ENCODE peak calls at places on chromosomes 3 and 15, in four cellular contexts. R is GM23338, K is fibroblast of pulmonary artery, D is stomach. Y is an unnamed sample.

GRCh38 chr3:24495334-24495994 is 814 bp upstream of the THRB start:
- DNase-seq in D (peak), K (no peak), R (peak), Y (no peak)

GRCh38 chr3:134923286-134923685 is 128.2 kb downstream of the EPHB1 start:
- DNase-seq in D (no peak), R (no peak), K (no peak), Y (no peak)

GRCh38 chr15:90946538-90946937 is 8.1 kb upstream of the RCCD1 start:
- DNase-seq in R (no peak), D (no peak), K (no peak), Y (no peak)

GRCh38 chr15:65981837-65982696 is 112.8 kb downstream of the RAB11A start:
- DNase-seq in K (no peak), D (peak), R (peak), Y (no peak)

GRCh38 chr3:191894406-191894805 is 433.4 kb downstream of the PYDC2 start:
- DNase-seq in D (no peak), R (peak), K (no peak), Y (no peak)

GRCh38 chr15:55588070-55588817 is at the start of gene PYGO1:
- DNase-seq in K (peak), D (peak), R (peak), Y (no peak)

GRCh38 chr15:38638841-38639240 is 74.2 kb upstream of the RASGRP1 start:
- DNase-seq in K (no peak), D (no peak), R (no peak), Y (no peak)

GRCh38 chr15:71844916-71845315 is 34.6 kb downstream of the NR2E3 start:
- DNase-seq in K (no peak), R (no peak), D (no peak), Y (no peak)

GRCh38 chr3:162525052-162525451 is 1028.4 kb downstream of the OTOL1 start:
- DNase-seq in D (no peak), R (no peak), K (peak), Y (no peak)

GRCh38 chr15:39692464-39693327 is 89.9 kb downstream of the FSIP1 start:
- DNase-seq in K (no peak), R (peak), D (no peak), Y (peak)

GRCh38 chr3:56005196-56005805 is 463.0 kb downstream of the ERC2 start:
- DNase-seq in R (peak), D (no peak), K (no peak), Y (no peak)

GRCh38 chr3:141051641-141052569 is 758 bp downstream of the SPSB4 start:
- DNase-seq in K (no peak), R (peak), D (no peak), Y (no peak)

GRCh38 chr15:62565620-62566019 is 400.5 kb upstream of the C2CD4B start:
- DNase-seq in R (no peak), D (no peak), K (no peak), Y (no peak)

GRCh38 chr3:179811321-179812095 is 158.7 kb downstream of the USP13 start:
- DNase-seq in R (peak), K (peak), D (peak), Y (peak)

GRCh38 chr3:127037021-127037400 is 54.1 kb downstream of the PLXNA1 start:
- DNase-seq in D (no peak), R (no peak), K (no peak), Y (no peak)

GRCh38 chr3:60048447-60048848 is 998.6 kb upstream of the CFAP20DC start:
- DNase-seq in K (no peak), D (no peak), R (no peak), Y (no peak)

GRCh38 chr15:39172380-39173281 is 408.2 kb upstream of the THBS1 start:
- DNase-seq in K (peak), R (no peak), D (no peak), Y (no peak)

GRCh38 chr3:125163739-125164601 is 48.6 kb downstream of the SLC12A8 start:
- DNase-seq in K (no peak), R (peak), D (peak), Y (peak)

GRCh38 chr3:158313344-158313927 is 203.5 kb downstream of the RSRC1 start:
- DNase-seq in R (peak), K (peak), D (no peak), Y (peak)

GRCh38 chr15:89457086-89457485 is 39.3 kb downstream of the RHCG start:
- DNase-seq in R (peak), D (no peak), K (peak), Y (peak)

GRCh38 chr15:90837052-90837621 is 31.3 kb upstream of the FURIN start:
- DNase-seq in D (no peak), K (no peak), R (no peak), Y (no peak)

GRCh38 chr15:79978694-79979519 is 7.9 kb upstream of the BCL2A1 start:
- DNase-seq in R (no peak), K (peak), D (no peak), Y (no peak)

GRCh38 chr15:62066663-62067447 is at the start of gene C2CD4A:
- DNase-seq in R (peak), K (peak), D (peak), Y (no peak)

GRCh38 chr3:15645740-15646490 is 44.4 kb downstream of the BTD start:
- DNase-seq in D (no peak), R (no peak), K (peak), Y (no peak)
- H3K4me3 ChIP-seq in D (no peak), R (no peak), K (no peak), Y (no peak)

GRCh38 chr3:58321791-58322190 is 10.9 kb upstream of the PXK start:
- DNase-seq in D (no peak), R (peak), K (no peak), Y (no peak)

GRCh38 chr3:58322793-58323192 is 9.9 kb upstream of the PXK start:
- DNase-seq in D (no peak), R (no peak), K (no peak), Y (no peak)

GRCh38 chr3:58324675-58325390 is 7.9 kb upstream of the PXK start:
- DNase-seq in K (no peak), R (no peak), D (no peak), Y (peak)

GRCh38 chr3:58325525-58325992 is 7.1 kb upstream of the PXK start:
- DNase-seq in K (no peak), R (no peak), D (no peak), Y (no peak)

GRCh38 chr3:58323795-58324674 is 8.7 kb upstream of the PXK start:
- DNase-seq in K (no peak), R (no peak), D (no peak), Y (no peak)
- TF ChIP-seq CTCF in K (no peak), R (no peak), D (no peak), Y (no peak)

GRCh38 chr3:4731543-4732111 is 238.5 kb downstream of the ITPR1 start:
- DNase-seq in K (no peak), D (no peak), R (no peak), Y (no peak)
- H3K4me3 ChIP-seq in K (no peak), D (no peak), R (no peak), Y (no peak)

GRCh38 chr3:9792405-9793160 is at the start of the genes ARPC4 and TADA3:
- DNase-seq in R (peak), K (peak), D (peak), Y (peak)

GRCh38 chr3:9791790-9792404 is 376 bp downstream of the TADA3 start:
- DNase-seq in R (no peak), D (no peak), K (no peak), Y (no peak)

GRCh38 chr3:9794400-9794799 is 1.5 kb downstream of the ARPC4 start:
- DNase-seq in R (no peak), D (no peak), K (no peak), Y (no peak)

GRCh38 chr3:9795212-9795611 is 2.3 kb downstream of the ARPC4 start:
- DNase-seq in K (no peak), R (no peak), D (no peak), Y (no peak)

GRCh38 chr3:9793161-9793781 is 389 bp downstream of the ARPC4 start:
- DNase-seq in R (peak), K (peak), D (no peak), Y (no peak)
- TF ChIP-seq CTCF in R (no peak), K (no peak), D (no peak), Y (no peak)

GRCh38 chr3:30664449-30664848 is 58.0 kb downstream of the TGFBR2 start:
- DNase-seq in R (no peak), D (no peak), K (no peak), Y (no peak)
- H3K4me3 ChIP-seq in R (no peak), D (no peak), K (no peak), Y (no peak)

DNA sequence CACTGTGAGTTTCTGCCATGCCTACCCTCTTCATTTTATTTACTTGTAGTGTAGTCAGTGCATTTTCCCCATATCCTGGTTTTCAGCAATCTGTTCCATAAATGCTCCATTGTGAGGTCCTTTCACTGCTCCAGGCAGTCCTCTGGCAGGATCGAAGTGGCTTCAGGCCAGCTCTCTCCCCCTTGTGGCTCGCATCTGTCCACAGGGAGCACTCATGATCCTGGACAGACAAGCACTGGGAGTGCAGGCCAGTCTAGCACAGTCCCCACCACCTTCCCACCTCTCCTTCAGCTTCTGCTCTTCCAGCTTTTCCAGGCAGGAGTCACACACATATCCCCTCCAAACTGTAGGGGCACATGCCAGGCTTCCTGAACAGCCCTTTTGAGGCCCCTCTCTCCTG is 173.6 kb downstream of the PPM1L start:
- DNase-seq in K (peak), D (peak), R (no peak), Y (no peak)
- TF ChIP-seq CTCF in K (no peak), D (no peak), R (peak), Y (peak)

GRCh38 chr3:46846624-46847542 is 16.4 kb downstream of the MYL3 start:
- DNase-seq in R (no peak), K (no peak), D (peak), Y (no peak)
- H3K4me3 ChIP-seq in R (no peak), K (no peak), D (peak), Y (no peak)

Y was measured in LNCaP clone FGC.